ENCODE peak calls at places on chromosomes 13 and 19, in four cellular contexts. One of them, this sample, is unnamed.

GRCh38 chr13:49561064-49561410 is 24.3 kb downstream of the RCBTB1 start:
- DNase-seq in stimulated activated CD4-positive, alpha-beta T cell treated with anti-CD3 and anti-CD28 coated beads, Interleukin-1b, Interleukin-23, amount 100 ng/mL, for 24 hours: no peak
- DNase-seq in nephron progenitor cell: no peak
- DNase-seq in Calu3: no peak
- DNase-seq in this sample: no peak

GRCh38 chr13:101346942-101347728 is 69.2 kb downstream of the NALCN start:
- DNase-seq in stimulated activated CD4-positive, alpha-beta T cell treated with anti-CD3 and anti-CD28 coated beads, Interleukin-1b, Interleukin-23, amount 100 ng/mL, for 24 hours: no peak
- DNase-seq in nephron progenitor cell: no peak
- DNase-seq in Calu3: no peak
- DNase-seq in this sample: no peak

GRCh38 chr13:99051768-99052455 is 74.0 kb upstream of the DOCK9 start:
- DNase-seq in stimulated activated CD4-positive, alpha-beta T cell treated with anti-CD3 and anti-CD28 coated beads, Interleukin-1b, Interleukin-23, amount 100 ng/mL, for 24 hours: no peak
- DNase-seq in nephron progenitor cell: no peak
- DNase-seq in Calu3: no peak
- DNase-seq in this sample: no peak

GRCh38 chr19:14155371-14155770 is 19.0 kb upstream of the ASF1B start:
- DNase-seq in stimulated activated CD4-positive, alpha-beta T cell treated with anti-CD3 and anti-CD28 coated beads, Interleukin-1b, Interleukin-23, amount 100 ng/mL, for 24 hours: no peak
- DNase-seq in nephron progenitor cell: no peak
- DNase-seq in Calu3: no peak
- DNase-seq in this sample: no peak

GRCh38 chr13:43339145-43339820 is 315.9 kb downstream of the DNAJC15 start:
- DNase-seq in stimulated activated CD4-positive, alpha-beta T cell treated with anti-CD3 and anti-CD28 coated beads, Interleukin-1b, Interleukin-23, amount 100 ng/mL, for 24 hours: no peak
- DNase-seq in nephron progenitor cell: no peak
- DNase-seq in Calu3: no peak
- DNase-seq in this sample: no peak

GRCh38 chr19:45402469-45403070 is 2.3 kb downstream of the PPP1R13L start:
- DNase-seq in stimulated activated CD4-positive, alpha-beta T cell treated with anti-CD3 and anti-CD28 coated beads, Interleukin-1b, Interleukin-23, amount 100 ng/mL, for 24 hours: no peak
- DNase-seq in nephron progenitor cell: peak
- DNase-seq in Calu3: peak
- DNase-seq in this sample: no peak

GRCh38 chr19:31962565-31962996 is 382.8 kb upstream of the ZNF507 start:
- DNase-seq in stimulated activated CD4-positive, alpha-beta T cell treated with anti-CD3 and anti-CD28 coated beads, Interleukin-1b, Interleukin-23, amount 100 ng/mL, for 24 hours: no peak
- DNase-seq in nephron progenitor cell: no peak
- DNase-seq in Calu3: no peak
- DNase-seq in this sample: no peak

GRCh38 chr19:23183251-23183650 is 66.4 kb downstream of the ZNF730 start:
- DNase-seq in stimulated activated CD4-positive, alpha-beta T cell treated with anti-CD3 and anti-CD28 coated beads, Interleukin-1b, Interleukin-23, amount 100 ng/mL, for 24 hours: no peak
- DNase-seq in nephron progenitor cell: no peak
- DNase-seq in Calu3: no peak
- DNase-seq in this sample: no peak

GRCh38 chr13:113741101-113741731 is 17.8 kb upstream of the TMEM255B start:
- DNase-seq in stimulated activated CD4-positive, alpha-beta T cell treated with anti-CD3 and anti-CD28 coated beads, Interleukin-1b, Interleukin-23, amount 100 ng/mL, for 24 hours: no peak
- DNase-seq in nephron progenitor cell: no peak
- DNase-seq in Calu3: no peak
- DNase-seq in this sample: no peak

GRCh38 chr13:110705356-110705825 is 525 bp downstream of the CARS2 start:
- DNase-seq in stimulated activated CD4-positive, alpha-beta T cell treated with anti-CD3 and anti-CD28 coated beads, Interleukin-1b, Interleukin-23, amount 100 ng/mL, for 24 hours: no peak
- DNase-seq in nephron progenitor cell: no peak
- DNase-seq in Calu3: no peak
- DNase-seq in this sample: no peak

GRCh38 chr19:2982983-2983350 is 5.6 kb downstream of the TLE6 start:
- DNase-seq in stimulated activated CD4-positive, alpha-beta T cell treated with anti-CD3 and anti-CD28 coated beads, Interleukin-1b, Interleukin-23, amount 100 ng/mL, for 24 hours: no peak
- DNase-seq in nephron progenitor cell: no peak
- DNase-seq in Calu3: no peak
- DNase-seq in this sample: peak

GRCh38 chr13:99796175-99796819 is 175.3 kb downstream of the ZIC5 start:
- DNase-seq in stimulated activated CD4-positive, alpha-beta T cell treated with anti-CD3 and anti-CD28 coated beads, Interleukin-1b, Interleukin-23, amount 100 ng/mL, for 24 hours: no peak
- DNase-seq in nephron progenitor cell: peak
- DNase-seq in Calu3: peak
- DNase-seq in this sample: no peak

GRCh38 chr19:39498262-39499081 is at the start of gene DLL3:
- DNase-seq in stimulated activated CD4-positive, alpha-beta T cell treated with anti-CD3 and anti-CD28 coated beads, Interleukin-1b, Interleukin-23, amount 100 ng/mL, for 24 hours: no peak
- DNase-seq in nephron progenitor cell: peak
- DNase-seq in Calu3: no peak
- DNase-seq in this sample: no peak